ENCODE peak calls at places on chromosomes 12 and 14, in ten cellular contexts. R, T, Y, I, N, A, J, H, L and F are unnamed samples.

GRCh38 chr14:53032838-53033390 is 82.1 kb upstream of the FERMT2 start:
- DNase-seq in R (no peak), T (no peak), Y (no peak), I (peak; percentile 17), N (no peak), A (no peak), J (no peak), H (no peak), L (no peak), F (no peak)

GRCh38 chr14:81329640-81330385 is 70.3 kb downstream of the STON2 start:
- DNase-seq in R (no peak), T (no peak), Y (no peak), I (no peak), N (no peak), A (no peak), J (no peak), H (no peak), L (no peak), F (no peak)

GRCh38 chr14:79442776-79443175 is 768.5 kb downstream of the DIO2 start:
- DNase-seq in R (no peak), T (no peak), Y (no peak), I (no peak), N (no peak), A (no peak), J (no peak), H (no peak), L (no peak), F (no peak)

GRCh38 chr14:65208548-65208947 is 106.2 kb upstream of the MAX start:
- DNase-seq in R (no peak), T (peak; percentile 67), Y (no peak), I (no peak), N (no peak), A (no peak), J (no peak), H (no peak), L (no peak), F (no peak)

GRCh38 chr12:1629338-1630080 is 478 bp downstream of the WNT5B start:
- DNase-seq in R (no peak), T (no peak), Y (no peak), I (peak; percentile 32), N (no peak), A (peak; percentile 37), J (peak; percentile 72), H (no peak), L (peak; percentile 86), F (peak; percentile 38)

GRCh38 chr12:67091678-67092077 is 177.5 kb upstream of the CAND1 start:
- DNase-seq in R (no peak), T (no peak), Y (no peak), I (no peak), N (no peak), A (no peak), J (no peak), H (no peak), L (no peak), F (no peak)

GRCh38 chr12:24741216-24741615 is 207.7 kb downstream of the BCAT1 start:
- DNase-seq in R (no peak), T (no peak), Y (no peak), I (no peak), N (no peak), A (no peak), J (no peak), H (no peak), L (no peak), F (no peak)

GRCh38 chr14:64438181-64438839 is 27.0 kb upstream of the AKAP5 start:
- DNase-seq in R (no peak), T (no peak), Y (no peak), I (no peak), N (no peak), A (no peak), J (no peak), H (no peak), L (no peak), F (peak; percentile 19)

GRCh38 chr12:92593734-92594402 is 108.9 kb upstream of the PLEKHG7 start:
- DNase-seq in R (no peak), T (peak; percentile 61), Y (peak; percentile 26), I (peak; percentile 54), N (peak; percentile 29), A (peak; percentile 39), J (no peak), H (no peak), L (no peak), F (no peak)

DNA sequence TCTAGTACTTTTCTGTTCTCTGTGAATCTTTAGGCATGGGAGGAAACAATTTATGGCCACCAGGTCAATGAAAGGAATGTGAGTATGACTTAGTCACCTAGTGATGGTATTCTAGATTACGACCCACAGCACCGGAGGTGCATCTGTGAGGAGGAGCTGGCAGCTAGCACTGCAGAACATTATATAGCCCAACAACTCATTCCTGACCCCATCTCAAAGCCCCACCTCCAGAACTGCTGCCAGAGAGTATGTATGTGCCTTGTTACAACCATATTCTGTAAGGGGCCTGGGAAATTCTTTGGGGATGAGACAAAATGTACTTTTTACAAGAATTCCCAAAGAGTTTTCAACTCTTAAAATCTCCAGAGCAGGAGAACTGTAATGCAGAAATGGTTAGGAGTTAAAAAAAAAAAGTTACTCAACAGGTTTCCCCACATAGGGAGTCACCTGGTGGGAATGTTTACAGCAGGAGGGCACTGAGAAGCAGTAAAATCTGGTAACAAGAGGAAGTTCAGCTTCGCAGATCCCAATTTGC is 34.9 kb upstream of the CERS5 start:
- DNase-seq in R (no peak), T (no peak), Y (no peak), I (no peak), N (no peak), A (peak; percentile 36), J (no peak), H (no peak), L (no peak), F (no peak)
- TF ChIP-seq EP300 in R (no peak), T (no peak), Y (no peak), I (no peak), N (no peak), A (no peak), J (no peak), H (no peak), L (no peak), F (no peak)

GRCh38 chr14:68792022-68792829 is 641 bp downstream of the ZFP36L1 start:
- DNase-seq in R (peak; percentile 26), T (peak; percentile 78), Y (no peak), I (no peak), N (peak; percentile 29), A (no peak), J (no peak), H (peak; percentile 78), L (no peak), F (no peak)

GRCh38 chr14:68789798-68790655 is 2.8 kb downstream of the ZFP36L1 start:
- DNase-seq in R (no peak), T (peak; percentile 80), Y (no peak), I (no peak), N (peak; percentile 40), A (peak; percentile 33), J (peak; percentile 45), H (no peak), L (no peak), F (peak; percentile 38)

GRCh38 chr14:68789002-68789797 is 3.7 kb downstream of the ZFP36L1 start:
- DNase-seq in R (peak; percentile 65), T (peak; percentile 95), Y (peak; percentile 73), I (peak; percentile 75), N (peak; percentile 88), A (peak; percentile 91), J (peak; percentile 71), H (peak; percentile 95), L (peak; percentile 95), F (peak; percentile 65)

GRCh38 chr14:68791078-68791983 is 1.5 kb downstream of the ZFP36L1 start:
- DNase-seq in R (no peak), T (no peak), Y (no peak), I (no peak), N (peak; percentile 27), A (no peak), J (peak; percentile 49), H (peak; percentile 74), L (no peak), F (peak; percentile 45)

GRCh38 chr14:68790656-68791077 is 2.2 kb downstream of the ZFP36L1 start:
- DNase-seq in R (no peak), T (no peak), Y (no peak), I (no peak), N (peak; percentile 25), A (no peak), J (peak; percentile 39), H (peak; percentile 70), L (no peak), F (no peak)
- H3K4me1 ChIP-seq in R (peaks cover 38% of the 10 kb centered on the region), T (peaks cover 22% of the 10 kb centered on the region), Y (no peaks in the 10 kb centered on the region), I (peaks cover 59% of the 10 kb centered on the region), N (peaks cover 46% of the 10 kb centered on the region), A (peaks cover 47% of the 10 kb centered on the region), J (peaks cover 11% of the 10 kb centered on the region), H (peaks cover 37% of the 10 kb centered on the region), L (peaks cover 6% of the 10 kb centered on the region), F (peaks cover 3% of the 10 kb centered on the region)

DNA sequence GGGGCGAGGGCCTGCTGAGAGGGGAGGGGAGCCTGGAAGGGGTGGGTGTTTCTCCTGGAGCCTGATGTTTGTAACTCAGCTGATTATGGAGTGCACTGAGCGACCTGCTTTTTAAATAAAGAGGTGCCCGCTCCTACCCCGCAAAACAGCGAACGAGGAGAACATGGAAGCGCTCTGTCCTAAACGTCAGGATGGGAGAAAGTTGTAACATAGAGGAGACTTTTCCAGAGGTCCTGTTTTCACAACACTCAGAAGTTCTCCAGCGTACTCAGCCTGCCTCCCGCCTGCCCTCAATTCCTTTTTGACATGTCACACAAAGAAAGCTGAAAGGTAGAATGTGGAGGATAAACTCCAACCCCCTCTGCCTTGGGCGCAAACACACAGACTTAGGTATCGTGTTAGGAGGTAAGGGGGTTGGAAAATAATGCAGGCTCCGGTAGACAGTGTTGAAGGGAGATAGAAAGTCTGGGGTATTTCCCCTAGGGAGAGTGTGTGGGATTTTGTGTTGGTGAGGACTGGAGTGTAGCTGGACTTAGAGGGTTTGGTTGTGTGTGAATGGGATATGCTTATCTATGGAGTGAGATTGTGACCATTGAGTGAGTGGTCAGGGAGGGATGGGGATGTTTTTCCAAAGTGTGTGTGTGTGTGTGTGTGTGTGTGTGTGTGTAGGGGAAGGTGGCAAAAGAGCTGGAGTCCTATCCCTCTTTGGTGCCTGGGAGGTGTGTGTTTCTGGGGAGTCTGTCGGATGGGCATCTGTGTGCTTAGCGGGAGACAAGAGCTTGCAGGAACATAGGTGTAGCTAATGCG is 2.1 kb downstream of the NTF3 start:
- DNase-seq in R (no peak), T (no peak), Y (no peak), I (no peak), N (no peak), A (no peak), J (no peak), H (no peak), L (no peak), F (no peak)
- H3K36me3 ChIP-seq in R (no peaks in the 10 kb centered on the region), T (no peaks in the 10 kb centered on the region), Y (no peaks in the 10 kb centered on the region), I (no peaks in the 10 kb centered on the region), N (no peaks in the 10 kb centered on the region), A (no peaks in the 10 kb centered on the region), J (no peaks in the 10 kb centered on the region), H (no peaks in the 10 kb centered on the region), L (no peaks in the 10 kb centered on the region), F (no peaks in the 10 kb centered on the region)

DNA sequence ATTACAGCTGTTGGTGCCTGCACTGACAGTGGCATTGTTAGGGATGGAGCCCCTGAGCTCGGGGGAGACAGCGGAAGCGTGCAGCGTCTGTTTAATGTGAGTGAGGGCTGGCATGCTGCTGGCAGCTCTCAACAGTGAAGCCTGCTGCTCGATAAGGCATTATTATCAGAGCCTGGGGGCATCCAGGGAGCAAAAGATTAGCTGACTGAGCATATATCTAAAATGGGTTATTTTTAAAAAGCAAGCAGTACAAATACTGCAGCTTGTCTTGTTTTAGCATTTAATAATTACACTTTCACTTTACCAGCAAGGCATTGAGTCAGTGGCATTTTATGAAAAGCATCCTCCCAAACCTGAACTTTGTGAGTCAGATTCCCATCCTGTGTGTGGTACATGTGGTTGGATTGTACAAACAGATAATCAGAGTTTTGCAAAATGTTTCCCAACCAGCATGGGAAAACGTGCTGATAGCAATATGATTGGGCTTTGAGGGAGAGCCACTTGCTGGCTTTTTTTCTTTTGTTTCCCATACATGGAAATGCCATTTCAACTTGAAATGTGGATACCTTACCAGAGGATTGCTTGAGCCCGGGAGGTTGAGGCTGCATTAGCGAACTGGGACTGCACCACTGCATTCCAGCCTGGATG is 150.8 kb downstream of the PRKCH start:
- DNase-seq in R (no peak), T (no peak), Y (no peak), I (peak; percentile 90), N (no peak), A (no peak), J (no peak), H (no peak), L (peak; percentile 75), F (no peak)
- TF ChIP-seq EP300 in R (no peak), T (no peak), Y (no peak), I (peak; percentile 47), N (no peak), A (no peak), J (no peak), H (no peak), L (peak; percentile 98), F (peak; percentile 13)